ENCODE peak calls at places on chromosomes 1 and 21, in nine cellular contexts. One of them, this sample, is unnamed.

GRCh38 chr1:29469457-29469856 is 233.1 kb downstream of the PTPRU start:
- DNase-seq in activated CD4-positive, CD25-positive, alpha-beta regulatory T cell: no peak
- DNase-seq in A549: no peak
- DNase-seq in cardiac fibroblast: no peak
- DNase-seq in AG20443: no peak
- DNase-seq in astrocyte of the spinal cord: no peak
- DNase-seq in anterior cingulate cortex: peak; percentile 24
- DNase-seq in neural progenitor cell: no peak
- DNase-seq in NCI-H1092 treated with DMSO at 0.1 percent for 48 hours: no peak
- DNase-seq in this sample: peak; percentile 48

GRCh38 chr1:64401285-64401684 is 68.6 kb upstream of the CACHD1 start:
- DNase-seq in activated CD4-positive, CD25-positive, alpha-beta regulatory T cell: no peak
- DNase-seq in A549: no peak
- DNase-seq in cardiac fibroblast: no peak
- DNase-seq in AG20443: no peak
- DNase-seq in astrocyte of the spinal cord: no peak
- DNase-seq in anterior cingulate cortex: no peak
- DNase-seq in neural progenitor cell: no peak
- DNase-seq in NCI-H1092 treated with DMSO at 0.1 percent for 48 hours: no peak
- DNase-seq in this sample: no peak

GRCh38 chr1:79430437-79430836 is 423.9 kb upstream of the ADGRL4 start:
- DNase-seq in activated CD4-positive, CD25-positive, alpha-beta regulatory T cell: no peak
- DNase-seq in A549: no peak
- DNase-seq in cardiac fibroblast: no peak
- DNase-seq in AG20443: no peak
- DNase-seq in astrocyte of the spinal cord: no peak
- DNase-seq in anterior cingulate cortex: no peak
- DNase-seq in neural progenitor cell: peak; percentile 5
- DNase-seq in NCI-H1092 treated with DMSO at 0.1 percent for 48 hours: no peak
- DNase-seq in this sample: no peak

GRCh38 chr1:147167361-147167760 is 4.9 kb downstream of the PRKAB2 start:
- DNase-seq in activated CD4-positive, CD25-positive, alpha-beta regulatory T cell: no peak
- DNase-seq in A549: peak; percentile 28
- DNase-seq in cardiac fibroblast: peak; percentile 97
- DNase-seq in AG20443: peak; percentile 84
- DNase-seq in astrocyte of the spinal cord: peak; percentile 96
- DNase-seq in anterior cingulate cortex: no peak
- DNase-seq in neural progenitor cell: no peak
- DNase-seq in NCI-H1092 treated with DMSO at 0.1 percent for 48 hours: no peak
- DNase-seq in this sample: peak; percentile 99

GRCh38 chr1:108121361-108122143 is 78.6 kb downstream of the SLC25A24 start:
- DNase-seq in activated CD4-positive, CD25-positive, alpha-beta regulatory T cell: no peak
- DNase-seq in A549: no peak
- DNase-seq in cardiac fibroblast: peak; percentile 44
- DNase-seq in AG20443: no peak
- DNase-seq in astrocyte of the spinal cord: peak; percentile 13
- DNase-seq in anterior cingulate cortex: no peak
- DNase-seq in neural progenitor cell: peak; percentile 43
- DNase-seq in NCI-H1092 treated with DMSO at 0.1 percent for 48 hours: no peak
- DNase-seq in this sample: no peak

GRCh38 chr1:94819945-94820746 is at the start of gene SLC44A3:
- DNase-seq in activated CD4-positive, CD25-positive, alpha-beta regulatory T cell: no peak
- DNase-seq in A549: peak; percentile 35
- DNase-seq in cardiac fibroblast: peak; percentile 28
- DNase-seq in AG20443: peak; percentile 87
- DNase-seq in astrocyte of the spinal cord: peak; percentile 45
- DNase-seq in anterior cingulate cortex: peak; percentile 42
- DNase-seq in neural progenitor cell: peak; percentile 82
- DNase-seq in NCI-H1092 treated with DMSO at 0.1 percent for 48 hours: peak; percentile 30
- DNase-seq in this sample: no peak

GRCh38 chr1:228210076-228210651 is 2.3 kb downstream of the OBSCN start:
- DNase-seq in activated CD4-positive, CD25-positive, alpha-beta regulatory T cell: no peak
- DNase-seq in A549: peak; percentile 33
- DNase-seq in cardiac fibroblast: no peak
- DNase-seq in AG20443: no peak
- DNase-seq in astrocyte of the spinal cord: no peak
- DNase-seq in anterior cingulate cortex: no peak
- DNase-seq in neural progenitor cell: peak; percentile 59
- DNase-seq in NCI-H1092 treated with DMSO at 0.1 percent for 48 hours: no peak
- DNase-seq in this sample: peak; percentile 45

GRCh38 chr21:37005548-37006242 is 807 bp upstream of the RIPPLY3 start:
- DNase-seq in activated CD4-positive, CD25-positive, alpha-beta regulatory T cell: no peak
- DNase-seq in A549: no peak
- DNase-seq in cardiac fibroblast: no peak
- DNase-seq in AG20443: no peak
- DNase-seq in astrocyte of the spinal cord: no peak
- DNase-seq in anterior cingulate cortex: no peak
- DNase-seq in neural progenitor cell: peak; percentile 58
- DNase-seq in NCI-H1092 treated with DMSO at 0.1 percent for 48 hours: no peak
- DNase-seq in this sample: no peak

GRCh38 chr1:9164919-9165318 is 36.0 kb upstream of the GPR157 start:
- DNase-seq in activated CD4-positive, CD25-positive, alpha-beta regulatory T cell: no peak
- DNase-seq in A549: no peak
- DNase-seq in cardiac fibroblast: no peak
- DNase-seq in AG20443: no peak
- DNase-seq in astrocyte of the spinal cord: no peak
- DNase-seq in anterior cingulate cortex: no peak
- DNase-seq in neural progenitor cell: no peak
- DNase-seq in NCI-H1092 treated with DMSO at 0.1 percent for 48 hours: no peak
- DNase-seq in this sample: no peak

GRCh38 chr1:231699769-231700168 is 73.2 kb downstream of the DISC1 start:
- DNase-seq in activated CD4-positive, CD25-positive, alpha-beta regulatory T cell: no peak
- DNase-seq in A549: no peak
- DNase-seq in cardiac fibroblast: no peak
- DNase-seq in AG20443: no peak
- DNase-seq in astrocyte of the spinal cord: peak; percentile 51
- DNase-seq in anterior cingulate cortex: no peak
- DNase-seq in neural progenitor cell: no peak
- DNase-seq in NCI-H1092 treated with DMSO at 0.1 percent for 48 hours: no peak
- DNase-seq in this sample: peak; percentile 35

GRCh38 chr1:15345711-15346355 is 63.9 kb upstream of the EFHD2 start:
- DNase-seq in activated CD4-positive, CD25-positive, alpha-beta regulatory T cell: peak; percentile 23
- DNase-seq in A549: no peak
- DNase-seq in cardiac fibroblast: no peak
- DNase-seq in AG20443: no peak
- DNase-seq in astrocyte of the spinal cord: no peak
- DNase-seq in anterior cingulate cortex: no peak
- DNase-seq in neural progenitor cell: no peak
- DNase-seq in NCI-H1092 treated with DMSO at 0.1 percent for 48 hours: no peak
- DNase-seq in this sample: no peak

GRCh38 chr21:16502273-16502672 is 772.5 kb downstream of the USP25 start:
- DNase-seq in activated CD4-positive, CD25-positive, alpha-beta regulatory T cell: no peak
- DNase-seq in A549: no peak
- DNase-seq in cardiac fibroblast: no peak
- DNase-seq in AG20443: no peak
- DNase-seq in astrocyte of the spinal cord: no peak
- DNase-seq in anterior cingulate cortex: no peak
- DNase-seq in neural progenitor cell: no peak
- DNase-seq in NCI-H1092 treated with DMSO at 0.1 percent for 48 hours: no peak
- DNase-seq in this sample: no peak

GRCh38 chr1:81254560-81254959 is 546.2 kb upstream of the ADGRL2 start:
- DNase-seq in activated CD4-positive, CD25-positive, alpha-beta regulatory T cell: no peak
- DNase-seq in A549: no peak
- DNase-seq in cardiac fibroblast: peak; percentile 10
- DNase-seq in AG20443: peak; percentile 19
- DNase-seq in astrocyte of the spinal cord: no peak
- DNase-seq in anterior cingulate cortex: no peak
- DNase-seq in neural progenitor cell: no peak
- DNase-seq in NCI-H1092 treated with DMSO at 0.1 percent for 48 hours: no peak
- DNase-seq in this sample: no peak

GRCh38 chr1:227748496-227749182 is 13.4 kb downstream of the SNAP47 start:
- DNase-seq in activated CD4-positive, CD25-positive, alpha-beta regulatory T cell: no peak
- DNase-seq in A549: no peak
- DNase-seq in cardiac fibroblast: no peak
- DNase-seq in AG20443: no peak
- DNase-seq in astrocyte of the spinal cord: no peak
- DNase-seq in anterior cingulate cortex: no peak
- DNase-seq in neural progenitor cell: no peak
- DNase-seq in NCI-H1092 treated with DMSO at 0.1 percent for 48 hours: no peak
- DNase-seq in this sample: no peak

GRCh38 chr1:91314643-91315042 is 90.0 kb downstream of the HFM1 start:
- DNase-seq in activated CD4-positive, CD25-positive, alpha-beta regulatory T cell: no peak
- DNase-seq in A549: no peak
- DNase-seq in cardiac fibroblast: peak; percentile 2
- DNase-seq in AG20443: no peak
- DNase-seq in astrocyte of the spinal cord: no peak
- DNase-seq in anterior cingulate cortex: no peak
- DNase-seq in neural progenitor cell: no peak
- DNase-seq in NCI-H1092 treated with DMSO at 0.1 percent for 48 hours: no peak
- DNase-seq in this sample: no peak

GRCh38 chr1:910881-911721 is 12.6 kb upstream of the SAMD11 start:
- DNase-seq in activated CD4-positive, CD25-positive, alpha-beta regulatory T cell: no peak
- DNase-seq in A549: peak; percentile 55
- DNase-seq in cardiac fibroblast: no peak
- DNase-seq in AG20443: no peak
- DNase-seq in astrocyte of the spinal cord: no peak
- DNase-seq in anterior cingulate cortex: no peak
- DNase-seq in neural progenitor cell: peak; percentile 1
- DNase-seq in NCI-H1092 treated with DMSO at 0.1 percent for 48 hours: no peak
- DNase-seq in this sample: peak; percentile 69

GRCh38 chr1:43039228-43040055 is 80.8 kb upstream of the SLC2A1 start:
- DNase-seq in activated CD4-positive, CD25-positive, alpha-beta regulatory T cell: no peak
- DNase-seq in A549: no peak
- DNase-seq in cardiac fibroblast: no peak
- DNase-seq in AG20443: no peak
- DNase-seq in astrocyte of the spinal cord: no peak
- DNase-seq in anterior cingulate cortex: no peak
- DNase-seq in neural progenitor cell: no peak
- DNase-seq in NCI-H1092 treated with DMSO at 0.1 percent for 48 hours: no peak
- DNase-seq in this sample: no peak

GRCh38 chr1:119878171-119878570 is 18.1 kb downstream of the ADAM30 start:
- DNase-seq in activated CD4-positive, CD25-positive, alpha-beta regulatory T cell: no peak
- DNase-seq in A549: no peak
- DNase-seq in cardiac fibroblast: no peak
- DNase-seq in AG20443: no peak
- DNase-seq in astrocyte of the spinal cord: no peak
- DNase-seq in anterior cingulate cortex: no peak
- DNase-seq in neural progenitor cell: no peak
- DNase-seq in NCI-H1092 treated with DMSO at 0.1 percent for 48 hours: peak; percentile 69
- DNase-seq in this sample: no peak

GRCh38 chr1:21680918-21681317 is 11.8 kb upstream of the RAP1GAP start:
- DNase-seq in activated CD4-positive, CD25-positive, alpha-beta regulatory T cell: no peak
- DNase-seq in A549: no peak
- DNase-seq in cardiac fibroblast: peak; percentile 27
- DNase-seq in AG20443: peak; percentile 84
- DNase-seq in astrocyte of the spinal cord: no peak
- DNase-seq in anterior cingulate cortex: no peak
- DNase-seq in neural progenitor cell: no peak
- DNase-seq in NCI-H1092 treated with DMSO at 0.1 percent for 48 hours: no peak
- DNase-seq in this sample: no peak

GRCh38 chr1:27235827-27236226 is 1.4 kb downstream of the WDTC1 start:
- DNase-seq in activated CD4-positive, CD25-positive, alpha-beta regulatory T cell: no peak
- DNase-seq in A549: no peak
- DNase-seq in cardiac fibroblast: peak; percentile 36
- DNase-seq in AG20443: no peak
- DNase-seq in astrocyte of the spinal cord: no peak
- DNase-seq in anterior cingulate cortex: no peak
- DNase-seq in neural progenitor cell: peak; percentile 7
- DNase-seq in NCI-H1092 treated with DMSO at 0.1 percent for 48 hours: no peak
- DNase-seq in this sample: peak; percentile 47

GRCh38 chr1:204398197-204399125 is 13.2 kb downstream of the PPP1R15B start:
- DNase-seq in activated CD4-positive, CD25-positive, alpha-beta regulatory T cell: peak; percentile 28
- DNase-seq in A549: peak; percentile 96
- DNase-seq in cardiac fibroblast: peak; percentile 71
- DNase-seq in AG20443: peak; percentile 82
- DNase-seq in astrocyte of the spinal cord: peak; percentile 68
- DNase-seq in anterior cingulate cortex: peak; percentile 54
- DNase-seq in neural progenitor cell: peak; percentile 89
- DNase-seq in NCI-H1092 treated with DMSO at 0.1 percent for 48 hours: peak; percentile 88
- DNase-seq in this sample: peak; percentile 94

GRCh38 chr1:221435510-221435909 is 306.4 kb downstream of the DUSP10 start:
- DNase-seq in activated CD4-positive, CD25-positive, alpha-beta regulatory T cell: no peak
- DNase-seq in A549: peak; percentile 36
- DNase-seq in cardiac fibroblast: peak; percentile 81
- DNase-seq in AG20443: peak; percentile 49
- DNase-seq in astrocyte of the spinal cord: peak; percentile 79
- DNase-seq in anterior cingulate cortex: no peak
- DNase-seq in neural progenitor cell: peak; percentile 46
- DNase-seq in NCI-H1092 treated with DMSO at 0.1 percent for 48 hours: peak; percentile 65
- DNase-seq in this sample: peak; percentile 73

GRCh38 chr21:43034098-43034497 is 41.5 kb downstream of the CBS start:
- DNase-seq in activated CD4-positive, CD25-positive, alpha-beta regulatory T cell: no peak
- DNase-seq in A549: no peak
- DNase-seq in cardiac fibroblast: peak; percentile 12
- DNase-seq in AG20443: no peak
- DNase-seq in astrocyte of the spinal cord: no peak
- DNase-seq in anterior cingulate cortex: no peak
- DNase-seq in neural progenitor cell: no peak
- DNase-seq in NCI-H1092 treated with DMSO at 0.1 percent for 48 hours: no peak
- DNase-seq in this sample: peak; percentile 11

GRCh38 chr1:92484171-92484471 is 2.6 kb downstream of the GFI1 start:
- DNase-seq in activated CD4-positive, CD25-positive, alpha-beta regulatory T cell: no peak
- DNase-seq in A549: no peak
- DNase-seq in cardiac fibroblast: peak; percentile 5
- DNase-seq in AG20443: no peak
- DNase-seq in astrocyte of the spinal cord: no peak
- DNase-seq in anterior cingulate cortex: no peak
- DNase-seq in neural progenitor cell: no peak
- DNase-seq in NCI-H1092 treated with DMSO at 0.1 percent for 48 hours: no peak
- DNase-seq in this sample: no peak

GRCh38 chr1:31445951-31446350 is 32.9 kb downstream of the SERINC2 start:
- DNase-seq in activated CD4-positive, CD25-positive, alpha-beta regulatory T cell: no peak
- DNase-seq in A549: no peak
- DNase-seq in cardiac fibroblast: no peak
- DNase-seq in AG20443: no peak
- DNase-seq in astrocyte of the spinal cord: no peak
- DNase-seq in anterior cingulate cortex: no peak
- DNase-seq in neural progenitor cell: no peak
- DNase-seq in NCI-H1092 treated with DMSO at 0.1 percent for 48 hours: no peak
- DNase-seq in this sample: no peak

GRCh38 chr1:164772635-164773034 is 213.7 kb downstream of the PBX1 start:
- DNase-seq in activated CD4-positive, CD25-positive, alpha-beta regulatory T cell: no peak
- DNase-seq in A549: peak; percentile 47
- DNase-seq in cardiac fibroblast: peak; percentile 93
- DNase-seq in AG20443: peak; percentile 80
- DNase-seq in astrocyte of the spinal cord: peak; percentile 91
- DNase-seq in anterior cingulate cortex: no peak
- DNase-seq in neural progenitor cell: no peak
- DNase-seq in NCI-H1092 treated with DMSO at 0.1 percent for 48 hours: peak; percentile 44
- DNase-seq in this sample: peak; percentile 92

GRCh38 chr1:17079140-17079868 is 25.5 kb upstream of the SDHB start:
- DNase-seq in activated CD4-positive, CD25-positive, alpha-beta regulatory T cell: no peak
- DNase-seq in A549: no peak
- DNase-seq in cardiac fibroblast: no peak
- DNase-seq in AG20443: no peak
- DNase-seq in astrocyte of the spinal cord: no peak
- DNase-seq in anterior cingulate cortex: no peak
- DNase-seq in neural progenitor cell: no peak
- DNase-seq in NCI-H1092 treated with DMSO at 0.1 percent for 48 hours: no peak
- DNase-seq in this sample: no peak

GRCh38 chr1:67840449-67840848 is 7.2 kb upstream of the GNG12 start:
- DNase-seq in activated CD4-positive, CD25-positive, alpha-beta regulatory T cell: no peak
- DNase-seq in A549: no peak
- DNase-seq in cardiac fibroblast: peak; percentile 95
- DNase-seq in AG20443: peak; percentile 73
- DNase-seq in astrocyte of the spinal cord: peak; percentile 85
- DNase-seq in anterior cingulate cortex: no peak
- DNase-seq in neural progenitor cell: no peak
- DNase-seq in NCI-H1092 treated with DMSO at 0.1 percent for 48 hours: no peak
- DNase-seq in this sample: peak; percentile 62

GRCh38 chr1:55129194-55129728 is 85.9 kb downstream of the USP24 start:
- DNase-seq in activated CD4-positive, CD25-positive, alpha-beta regulatory T cell: no peak
- DNase-seq in A549: no peak
- DNase-seq in cardiac fibroblast: peak; percentile 87
- DNase-seq in AG20443: peak; percentile 33
- DNase-seq in astrocyte of the spinal cord: peak; percentile 87
- DNase-seq in anterior cingulate cortex: no peak
- DNase-seq in neural progenitor cell: no peak
- DNase-seq in NCI-H1092 treated with DMSO at 0.1 percent for 48 hours: no peak
- DNase-seq in this sample: peak; percentile 36

This sample was measured in renal cortical epithelial cell.